ENCODE peak calls at places on chromosomes 4 and X, in five cellular contexts. O is GM04504, R is GM23248, Q is tibial artery, W is bronchial epithelial cell. Y is an unnamed sample.

GRCh38 chr4:39898015-39898414 is 79.7 kb downstream of the PDS5A start:
- DNase-seq in O (no peak), W (no peak), R (no peak), Q (no peak), Y (no peak)

GRCh38 chr4:150127757-150128156 is 49.5 kb downstream of the DCLK2 start:
- DNase-seq in W (no peak), Q (no peak), O (no peak), R (no peak), Y (no peak)

GRCh38 chr4:183700407-183700806 is 41.3 kb downstream of the TRAPPC11 start:
- DNase-seq in R (no peak), Q (no peak), W (peak), O (no peak), Y (no peak)

GRCh38 chr4:141802324-141802723 is 165.9 kb downstream of the IL15 start:
- DNase-seq in R (peak), Q (no peak), O (peak), W (peak), Y (no peak)

GRCh38 chrX:129779747-129780146 is at the start of gene SASH3:
- DNase-seq in W (no peak), R (no peak), Q (peak), O (no peak), Y (peak)

GRCh38 chrX:119726900-119727555 is 31.4 kb upstream of the SOWAHD start:
- DNase-seq in Q (no peak), O (no peak), R (peak), W (peak), Y (no peak)

GRCh38 chrX:38304010-38304409 is 23.3 kb downstream of the RPGR start:
- DNase-seq in O (no peak), Q (no peak), W (no peak), R (peak), Y (no peak)

GRCh38 chr4:148044889-148045352 is 313.0 kb downstream of the ARHGAP10 start:
- DNase-seq in R (no peak), W (no peak), Q (no peak), O (no peak), Y (no peak)

GRCh38 chrX:65668362-65669310 is 1.2 kb downstream of the MSN start:
- DNase-seq in Q (peak), W (peak), R (peak), O (peak), Y (peak)

GRCh38 chr4:25889626-25890025 is 24.4 kb upstream of the SMIM20 start:
- DNase-seq in Q (no peak), O (no peak), R (no peak), W (no peak), Y (no peak)

GRCh38 chr4:78325244-78326187 is 226.1 kb upstream of the ANXA3 start:
- DNase-seq in Q (no peak), O (no peak), R (peak), W (peak), Y (no peak)

GRCh38 chrX:155544886-155545285 is 67.9 kb downstream of the TMLHE start:
- DNase-seq in R (no peak), O (no peak), W (no peak), Q (no peak), Y (no peak)

GRCh38 chr4:68077737-68078136 is 51.9 kb downstream of the TMPRSS11F start:
- DNase-seq in O (no peak), W (no peak), Q (no peak), R (no peak), Y (no peak)

GRCh38 chr4:105059337-105059736 is 87.3 kb upstream of the TET2 start:
- DNase-seq in O (no peak), W (peak), Q (no peak), R (no peak), Y (no peak)

GRCh38 chrX:72620550-72621145 is 48.0 kb upstream of the HDAC8 start:
- DNase-seq in R (peak), Q (peak), W (peak), O (peak), Y (no peak)

GRCh38 chr4:4321951-4322688 is 32.1 kb downstream of the ZBTB49 start:
- DNase-seq in O (no peak), W (no peak), Q (no peak), R (no peak), Y (peak)

GRCh38 chrX:13688772-13689518 is at the start of gene RAB9A:
- DNase-seq in R (peak), O (peak), W (peak), Q (peak), Y (peak)

GRCh38 chr4:135735543-135735942 is 1534.0 kb upstream of the PABPC4L start:
- DNase-seq in W (no peak), R (no peak), O (no peak), Q (no peak), Y (no peak)

Y was measured in posterior vena cava.